ENCODE peak calls at places on chromosomes 6 and 20, in seven cellular contexts. S, B, U, I, V, R and L are unnamed samples. For H3K36me3, the result is how much of the 10 kb centered on the place peaks cover.

GRCh38 chr6:19613678-19614077 is 223.5 kb upstream of the ID4 start:
- DNase-seq in S (peak), B (no peak), U (no peak), I (no peak), V (no peak), R (no peak), L (no peak)

GRCh38 chr6:184161-184695 is 108.1 kb upstream of the DUSP22 start:
- DNase-seq in S (no peak), B (no peak), U (no peak), I (no peak), V (no peak), R (no peak), L (no peak)

GRCh38 chr6:50791900-50792508 is 26.7 kb upstream of the TFAP2B start:
- DNase-seq in S (peak), B (peak), U (peak), I (no peak), V (no peak), R (peak), L (peak)

GRCh38 chr6:166221040-166221439 is 53.4 kb upstream of the TBXT start:
- DNase-seq in S (peak), B (no peak), U (no peak), I (no peak), V (no peak), R (no peak), L (no peak)

GRCh38 chr6:106763361-106763760 is 134.0 kb downstream of the QRSL1 start:
- DNase-seq in S (no peak), B (no peak), U (no peak), I (no peak), V (no peak), R (no peak), L (no peak)

GRCh38 chr20:9454781-9455180 is 59.6 kb upstream of the LAMP5 start:
- DNase-seq in S (no peak), B (no peak), U (no peak), I (no peak), V (no peak), R (no peak), L (no peak)

GRCh38 chr20:39453890-39454289 is 491.7 kb downstream of the DHX35 start:
- DNase-seq in S (peak), B (no peak), U (no peak), I (no peak), V (no peak), R (no peak), L (no peak)

GRCh38 chr6:151399679-151400078 is 8.3 kb upstream of the ZBTB2 start:
- DNase-seq in S (no peak), B (no peak), U (no peak), I (no peak), V (no peak), R (no peak), L (peak)

GRCh38 chr20:51985013-51985415 is 182.7 kb upstream of the SALL4 start:
- DNase-seq in S (no peak), B (peak), U (peak), I (no peak), V (no peak), R (peak), L (peak)

GRCh38 chr20:9574182-9574581 is 59.8 kb downstream of the LAMP5 start:
- DNase-seq in S (peak), B (no peak), U (peak), I (no peak), V (no peak), R (no peak), L (no peak)

GRCh38 chr6:28789553-28790083 is 134.2 kb downstream of the TRIM27 start:
- DNase-seq in S (peak), B (no peak), U (peak), I (peak), V (no peak), R (no peak), L (peak)

GRCh38 chr20:48626938-48627736 is 200.7 kb downstream of the PREX1 start:
- DNase-seq in S (no peak), B (no peak), U (no peak), I (no peak), V (no peak), R (no peak), L (no peak)

GRCh38 chr6:56101141-56101553 is 146.2 kb downstream of the COL21A1 start:
- DNase-seq in S (no peak), B (peak), U (no peak), I (no peak), V (no peak), R (no peak), L (no peak)

GRCh38 chr6:11149551-11149950 is 38.0 kb upstream of the ERVFRD-1 start:
- DNase-seq in S (no peak), B (no peak), U (no peak), I (no peak), V (no peak), R (no peak), L (no peak)

GRCh38 chr6:13558718-13559117 is 15.7 kb upstream of the SIRT5 start:
- DNase-seq in S (no peak), B (no peak), U (no peak), I (no peak), V (no peak), R (no peak), L (no peak)

GRCh38 chr20:31979713-31980426 is 11.9 kb downstream of the XKR7 start:
- DNase-seq in S (no peak), B (no peak), U (peak), I (no peak), V (no peak), R (no peak), L (no peak)

GRCh38 chr6:37713529-37714119 is 15.9 kb upstream of the MDGA1 start:
- DNase-seq in S (no peak), B (no peak), U (no peak), I (no peak), V (no peak), R (no peak), L (no peak)

GRCh38 chr6:54493138-54493537 is 184.9 kb downstream of the TINAG start:
- DNase-seq in S (no peak), B (no peak), U (no peak), I (no peak), V (no peak), R (no peak), L (no peak)

GRCh38 chr6:15562954-15563353 is 99.9 kb downstream of the DTNBP1 start:
- DNase-seq in S (no peak), B (no peak), U (no peak), I (no peak), V (no peak), R (no peak), L (no peak)

GRCh38 chr20:36065427-36065998 is 89.0 kb upstream of the EPB41L1 start:
- DNase-seq in S (no peak), B (no peak), U (no peak), I (peak), V (no peak), R (no peak), L (no peak)

GRCh38 chr20:38453941-38454340 is 18.7 kb upstream of the RALGAPB start:
- DNase-seq in S (peak), B (no peak), U (no peak), I (no peak), V (no peak), R (no peak), L (peak)

GRCh38 chr6:155946860-155947259 is 491.2 kb upstream of the NOX3 start:
- DNase-seq in S (no peak), B (no peak), U (no peak), I (no peak), V (no peak), R (no peak), L (no peak)

GRCh38 chr6:137970368-137970767 is 103.3 kb downstream of the TNFAIP3 start:
- DNase-seq in S (no peak), B (no peak), U (no peak), I (no peak), V (no peak), R (no peak), L (no peak)

GRCh38 chr6:110712238-110712637 is 103.0 kb downstream of the CDK19 start:
- DNase-seq in S (no peak), B (no peak), U (no peak), I (no peak), V (no peak), R (no peak), L (no peak)

GRCh38 chr6:118748311-118749062 is 97.1 kb upstream of the CEP85L start:
- DNase-seq in S (peak), B (no peak), U (peak), I (peak), V (no peak), R (peak), L (no peak)

GRCh38 chr20:5118220-5119142 is 1.3 kb downstream of the PCNA start:
- DNase-seq in S (no peak), B (no peak), U (no peak), I (no peak), V (no peak), R (no peak), L (no peak)

GRCh38 chr6:157615411-157615763 is 207.7 kb upstream of the SNX9 start:
- DNase-seq in S (no peak), B (no peak), U (no peak), I (no peak), V (no peak), R (no peak), L (no peak)

GRCh38 chr6:150934380-150934779 is 68.9 kb downstream of the MTHFD1L start:
- DNase-seq in S (no peak), B (no peak), U (no peak), I (no peak), V (no peak), R (no peak), L (no peak)

GRCh38 chr20:9660236-9660868 is 146.0 kb downstream of the LAMP5 start:
- DNase-seq in S (peak), B (no peak), U (peak), I (peak), V (no peak), R (no peak), L (no peak)

GRCh38 chr6:87848616-87849015 is 146.6 kb upstream of the AKIRIN2 start:
- DNase-seq in S (no peak), B (no peak), U (no peak), I (peak), V (no peak), R (no peak), L (peak)

GRCh38 chr6:166474721-166475565 is 92.2 kb upstream of the MPC1 start:
- DNase-seq in S (no peak), B (no peak), U (no peak), I (peak), V (no peak), R (no peak), L (no peak)

GRCh38 chr6:132664309-132665034 is 5.5 kb upstream of the TAAR1 start:
- DNase-seq in S (no peak), B (no peak), U (no peak), I (no peak), V (no peak), R (no peak), L (no peak)

GRCh38 chr6:152587473-152587872 is 49.7 kb downstream of the SYNE1 start:
- DNase-seq in S (no peak), B (no peak), U (no peak), I (no peak), V (no peak), R (no peak), L (no peak)

GRCh38 chr20:31721408-31722332 is 998 bp downstream of the BCL2L1 start:
- DNase-seq in S (peak), B (no peak), U (peak), I (peak), V (peak), R (peak), L (peak)

GRCh38 chr6:152146385-152146784 is 338.9 kb downstream of the ESR1 start:
- DNase-seq in S (no peak), B (no peak), U (no peak), I (no peak), V (no peak), R (no peak), L (no peak)

GRCh38 chr20:50834599-50835005 is 39.7 kb downstream of the BCAS4 start:
- DNase-seq in S (no peak), B (no peak), U (no peak), I (no peak), V (no peak), R (no peak), L (no peak)

GRCh38 chr20:10381477-10381876 is 52.5 kb downstream of the MKKS start:
- DNase-seq in S (no peak), B (no peak), U (peak), I (no peak), V (no peak), R (no peak), L (no peak)

GRCh38 chr6:16429669-16430068 is 191.3 kb downstream of the GMPR start:
- DNase-seq in S (no peak), B (no peak), U (no peak), I (no peak), V (no peak), R (no peak), L (no peak)

GRCh38 chr6:120671519-120671918 is 662.8 kb downstream of the TBC1D32 start:
- DNase-seq in S (peak), B (no peak), U (peak), I (no peak), V (no peak), R (no peak), L (peak)

GRCh38 chr6:46510656-46511055 is 19.4 kb upstream of the RCAN2 start:
- DNase-seq in S (no peak), B (no peak), U (no peak), I (peak), V (no peak), R (no peak), L (no peak)

GRCh38 chr6:46507426-46507825 is 16.2 kb upstream of the RCAN2 start:
- DNase-seq in S (no peak), B (no peak), U (no peak), I (no peak), V (no peak), R (no peak), L (no peak)

GRCh38 chr6:46511320-46511719 is 20.1 kb upstream of the RCAN2 start:
- DNase-seq in S (no peak), B (no peak), U (no peak), I (no peak), V (no peak), R (no peak), L (no peak)

GRCh38 chr6:46509063-46509462 is 17.8 kb upstream of the RCAN2 start:
- DNase-seq in S (no peak), B (no peak), U (no peak), I (peak), V (no peak), R (no peak), L (no peak)

GRCh38 chr6:46509981-46510510 is 18.8 kb upstream of the RCAN2 start:
- DNase-seq in S (no peak), B (no peak), U (no peak), I (no peak), V (no peak), R (no peak), L (no peak)
- H3K36me3 ChIP-seq in S (under half), B (under half), U (under half), I (under half), V (under half), R (under half), L (under half)

GRCh38 chr20:527571-527886 is 16.1 kb downstream of the CSNK2A1 start:
- DNase-seq in S (no peak), B (no peak), U (no peak), I (no peak), V (no peak), R (no peak), L (no peak)
- H3K36me3 ChIP-seq in S (half or more), B (under half), U (under half), I (under half), V (under half), R (under half), L (under half)

DNA sequence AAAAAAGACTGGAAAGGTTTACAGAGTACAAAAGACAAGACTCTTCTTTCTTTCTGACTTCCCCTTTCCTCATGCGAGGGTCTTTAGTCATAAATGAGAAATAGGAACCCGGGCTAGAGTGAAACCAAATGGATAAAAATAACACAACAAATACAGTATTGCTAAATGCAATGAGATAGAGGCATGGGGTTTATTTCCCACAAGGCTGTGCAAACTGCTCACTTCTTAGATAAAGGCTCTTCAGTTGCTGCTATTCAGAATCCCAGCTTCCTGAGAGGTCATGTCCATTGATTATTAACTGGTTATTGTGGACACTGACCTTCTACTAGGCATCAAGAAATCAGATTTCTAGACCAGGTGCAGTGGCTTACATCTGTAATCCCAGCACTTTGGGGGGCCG is 13.5 kb upstream of the GHRH start:
- DNase-seq in S (no peak), B (no peak), U (no peak), I (no peak), V (no peak), R (no peak), L (no peak)
- H3K36me3 ChIP-seq in S (under half), B (under half), U (under half), I (under half), V (under half), R (under half), L (under half)

GRCh38 chr6:52514514-52514913 is 62.3 kb downstream of the TRAM2 start:
- DNase-seq in S (no peak), B (no peak), U (no peak), I (no peak), V (peak), R (no peak), L (peak)
- H3K36me3 ChIP-seq in S (under half), B (under half), U (under half), I (under half), V (under half), R (under half), L (under half)

DNA sequence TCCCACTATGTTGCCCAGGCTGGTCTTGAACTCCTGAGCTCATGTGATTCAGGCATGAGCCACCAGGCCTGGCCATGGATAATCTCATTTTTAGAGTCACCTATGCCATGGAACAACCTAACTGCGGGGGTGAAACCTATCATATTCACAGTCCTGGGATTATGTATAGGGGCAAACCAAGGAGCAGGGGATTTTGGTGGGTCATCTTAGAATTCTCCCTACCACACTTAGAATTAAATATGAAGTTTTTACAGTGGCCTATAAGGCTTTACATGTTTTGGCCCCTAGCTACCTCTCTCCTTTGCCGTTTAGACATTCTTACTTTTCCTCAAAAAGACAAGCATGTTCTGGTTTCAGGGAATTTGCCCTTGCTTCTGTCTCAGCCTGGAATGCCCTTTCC is 20.6 kb upstream of the VEGFA start:
- DNase-seq in S (peak), B (no peak), U (no peak), I (no peak), V (no peak), R (no peak), L (peak)
- H3K36me3 ChIP-seq in S (under half), B (under half), U (under half), I (under half), V (under half), R (under half), L (under half)

GRCh38 chr6:3136361-3136760 is 17.9 kb downstream of the BPHL start:
- DNase-seq in S (no peak), B (no peak), U (no peak), I (peak), V (no peak), R (no peak), L (no peak)

GRCh38 chr6:3135668-3136297 is 17.3 kb downstream of the BPHL start:
- DNase-seq in S (no peak), B (no peak), U (no peak), I (peak), V (no peak), R (peak), L (peak)

GRCh38 chr6:3138341-3138740 is 19.0 kb downstream of the TUBB2A start:
- DNase-seq in S (no peak), B (no peak), U (no peak), I (no peak), V (no peak), R (no peak), L (no peak)

GRCh38 chr6:3139090-3139903 is 18.0 kb downstream of the TUBB2A start:
- DNase-seq in S (no peak), B (no peak), U (no peak), I (peak), V (peak), R (peak), L (peak)

DNA sequence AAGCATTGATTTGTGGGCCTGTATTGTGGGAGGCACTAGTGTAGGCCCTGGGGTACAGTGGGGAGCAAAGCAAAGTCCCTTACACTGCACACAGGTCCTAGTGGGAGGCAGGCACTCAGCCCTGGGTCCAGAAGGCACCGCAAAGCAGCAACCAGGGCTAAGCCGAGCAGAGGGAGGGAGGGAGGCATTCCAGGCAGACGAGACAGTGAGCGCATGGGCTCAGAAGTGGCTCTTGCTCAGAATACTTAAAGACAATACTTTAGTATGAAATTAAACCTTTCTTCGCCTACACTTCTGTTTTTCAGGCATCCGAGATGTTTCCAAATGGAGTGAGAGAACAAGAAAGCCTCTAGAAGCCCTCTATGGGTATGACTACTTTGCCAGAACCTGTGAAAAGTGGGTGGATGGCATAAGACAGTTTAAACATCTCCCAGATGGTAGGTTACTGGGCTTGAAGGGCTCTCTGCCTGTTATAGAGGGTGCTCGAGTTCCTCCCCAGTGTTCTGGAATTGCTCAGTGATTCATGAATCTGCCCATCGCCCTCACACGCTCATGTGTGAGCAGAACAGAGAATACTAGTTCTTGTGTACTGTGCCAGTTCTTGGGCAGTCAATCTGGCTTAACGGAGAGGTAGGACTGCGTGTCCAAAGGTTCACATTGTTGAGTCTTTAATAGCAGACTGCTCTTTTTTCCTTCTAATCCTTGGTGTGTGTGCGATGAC is 18.7 kb downstream of the BPHL start:
- DNase-seq in S (no peak), B (no peak), U (no peak), I (peak), V (no peak), R (no peak), L (no peak)
- H3K36me3 ChIP-seq in S (under half), B (under half), U (under half), I (under half), V (under half), R (under half), L (under half)

GRCh38 chr6:143842468-143842901 is 653 bp upstream of the LTV1 start:
- DNase-seq in S (no peak), B (no peak), U (no peak), I (peak), V (no peak), R (no peak), L (no peak)

GRCh38 chr6:143840595-143840994 is 2.5 kb upstream of the LTV1 start:
- DNase-seq in S (no peak), B (no peak), U (no peak), I (no peak), V (no peak), R (no peak), L (no peak)

GRCh38 chr6:143842902-143843688 is at the start of gene LTV1:
- DNase-seq in S (peak), B (peak), U (peak), I (peak), V (peak), R (peak), L (peak)

GRCh38 chr6:143843689-143844405 is 709 bp downstream of the LTV1 start:
- DNase-seq in S (no peak), B (no peak), U (no peak), I (no peak), V (no peak), R (no peak), L (no peak)

DNA sequence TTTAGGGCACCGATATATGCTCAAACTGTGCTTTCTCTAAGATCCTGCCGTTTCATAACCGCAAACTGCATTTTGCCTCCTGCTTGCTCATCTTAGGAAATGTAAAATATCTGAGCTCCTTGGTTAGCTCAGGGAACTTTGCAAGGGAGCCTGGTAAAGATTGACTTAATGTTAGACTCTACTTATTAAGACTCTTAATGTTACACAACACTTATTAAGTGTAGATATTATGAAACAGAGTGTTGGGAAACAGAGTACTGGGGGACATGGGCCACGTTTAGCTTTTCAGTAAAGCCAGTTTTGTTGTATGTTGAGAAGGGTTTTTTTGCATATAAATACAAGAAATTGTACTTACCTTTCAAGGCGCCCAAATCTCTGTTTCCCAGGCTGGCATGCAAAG is 1.9 kb downstream of the LTV1 start:
- DNase-seq in S (no peak), B (no peak), U (no peak), I (no peak), V (no peak), R (no peak), L (no peak)
- H3K36me3 ChIP-seq in S (half or more), B (half or more), U (half or more), I (under half), V (half or more), R (under half), L (under half)